ENCODE peak calls at places on chromosomes 1 and 21, in eight cellular contexts. E is stimulated activated CD4-positive, alpha-beta T cell treated with anti-CD3 and anti-CD28 coated beads, Interleukin-1b, Interleukin-23, amount 100 ng/mL, for 4 hours; U is ovary; V is CD4-positive, alpha-beta memory T cell; B is NCI-H2081 treated with DMSO at 0.1 percent for 48 hours; M is CD8-positive, alpha-beta T cell; N is T-helper 2 cell; J is GM06990. Q is an unnamed sample.

GRCh38 chr21:35529141-35529863 is 480.2 kb upstream of the RUNX1 start:
- DNase-seq in N (no peak), J (no peak), E (no peak), U (no peak), M (peak; percentile 16), V (peak; percentile 38), B (no peak), Q (no peak)

GRCh38 chr21:44989538-44989888 is 49.7 kb downstream of the SLX9 start:
- DNase-seq in J (no peak), U (no peak), V (no peak), M (no peak), E (no peak), B (no peak), N (no peak), Q (no peak)

GRCh38 chr1:155174334-155175280 is 958 bp downstream of the TRIM46 start:
- DNase-seq in M (peak; percentile 48), B (peak; percentile 84), N (no peak), U (no peak), E (no peak), J (no peak), V (peak; percentile 59), Q (no peak)

GRCh38 chr1:85624361-85624760 is 43.8 kb downstream of the CCN1 start:
- DNase-seq in U (no peak), M (no peak), E (no peak), J (no peak), N (no peak), V (no peak), B (no peak), Q (no peak)

GRCh38 chr1:165235158-165235776 is 121.2 kb downstream of the LMX1A start:
- DNase-seq in U (no peak), M (no peak), V (no peak), N (no peak), J (no peak), E (no peak), B (no peak), Q (no peak)

GRCh38 chr1:185853739-185854138 is 119.5 kb downstream of the HMCN1 start:
- DNase-seq in E (no peak), N (no peak), J (no peak), V (no peak), M (no peak), U (no peak), B (no peak), Q (no peak)

GRCh38 chr1:207430602-207431001 is 23.5 kb upstream of the CR2 start:
- DNase-seq in M (no peak), N (no peak), J (peak; percentile 64), B (no peak), V (no peak), U (no peak), E (no peak), Q (no peak)

GRCh38 chr1:71047635-71048607 is at the start of gene PTGER3:
- DNase-seq in U (peak; percentile 54), E (peak; percentile 45), B (no peak), J (peak; percentile 20), N (no peak), M (peak; percentile 31), V (peak; percentile 18), Q (no peak)

GRCh38 chr1:170285027-170285426 is 139.3 kb downstream of the NTMT2 start:
- DNase-seq in V (no peak), N (no peak), E (no peak), M (no peak), U (no peak), J (no peak), B (no peak), Q (no peak)

GRCh38 chr1:21072721-21073120 is 104.0 kb downstream of the EIF4G3 start:
- DNase-seq in U (no peak), B (no peak), E (no peak), V (no peak), N (no peak), M (no peak), J (no peak), Q (no peak)

GRCh38 chr1:91864017-91864700 is 21.8 kb downstream of the TGFBR3 start:
- DNase-seq in B (no peak), N (no peak), E (no peak), V (no peak), J (no peak), M (no peak), U (no peak), Q (no peak)

GRCh38 chr1:55363261-55363660 is 148.1 kb upstream of the USP24 start:
- DNase-seq in V (peak; percentile 29), N (no peak), U (no peak), E (no peak), B (no peak), J (no peak), M (no peak), Q (no peak)

GRCh38 chr1:206907304-206907991 is 10.2 kb downstream of the IL24 start:
- DNase-seq in N (no peak), J (no peak), B (no peak), E (no peak), V (no peak), M (no peak), U (no peak), Q (no peak)

GRCh38 chr21:36461918-36462486 is 17.9 kb downstream of the CLDN14 start:
- DNase-seq in U (no peak), B (no peak), M (no peak), N (no peak), J (no peak), V (no peak), E (no peak), Q (no peak)